ENCODE peak calls at places on chromosomes 4 and X, in five cellular contexts. One of them, this sample, is unnamed.

GRCh38 chrX:155065035-155065734 is 5.8 kb downstream of the CMC4 start:
- DNase-seq in T-cell: no peak
- DNase-seq in Calu3: no peak
- DNase-seq in iPS-NIHi11: no peak
- DNase-seq in amniotic stem cell: no peak
- DNase-seq in this sample: no peak

GRCh38 chrX:97909245-97909644 is 1025.5 kb downstream of the RPA4 start:
- DNase-seq in amniotic stem cell: no peak
- DNase-seq in iPS-NIHi11: no peak
- DNase-seq in Calu3: no peak
- DNase-seq in T-cell: no peak
- DNase-seq in this sample: no peak

GRCh38 chr4:100414016-100414790 is 103.6 kb downstream of the EMCN start:
- DNase-seq in amniotic stem cell: no peak
- DNase-seq in T-cell: no peak
- DNase-seq in Calu3: no peak
- DNase-seq in iPS-NIHi11: no peak
- DNase-seq in this sample: no peak

GRCh38 chr4:184403384-184403781 is 71.0 kb downstream of the IRF2 start:
- DNase-seq in Calu3: no peak
- DNase-seq in iPS-NIHi11: no peak
- DNase-seq in amniotic stem cell: no peak
- DNase-seq in T-cell: no peak
- DNase-seq in this sample: no peak

GRCh38 chrX:31871989-31872388 is 800.1 kb upstream of the FTHL17 start:
- DNase-seq in T-cell: no peak
- DNase-seq in iPS-NIHi11: no peak
- DNase-seq in Calu3: no peak
- DNase-seq in amniotic stem cell: no peak
- DNase-seq in this sample: no peak

GRCh38 chrX:153598541-153599191 is at the start of gene CCNQ:
- DNase-seq in T-cell: no peak
- DNase-seq in iPS-NIHi11: peak; percentile 39
- DNase-seq in Calu3: peak; percentile 30
- DNase-seq in amniotic stem cell: no peak
- DNase-seq in this sample: peak; percentile 1

GRCh38 chrX:19604375-19604774 is 89.1 kb upstream of the MAP3K15 start:
- DNase-seq in amniotic stem cell: no peak
- DNase-seq in iPS-NIHi11: no peak
- DNase-seq in T-cell: no peak
- DNase-seq in Calu3: no peak
- DNase-seq in this sample: no peak

GRCh38 chr4:140246216-140246615 is 92.2 kb upstream of the MAML3 start:
- DNase-seq in iPS-NIHi11: no peak
- DNase-seq in T-cell: no peak
- DNase-seq in Calu3: no peak
- DNase-seq in amniotic stem cell: no peak
- DNase-seq in this sample: no peak

GRCh38 chr4:100816646-100817045 is 298.8 kb upstream of the EMCN start:
- DNase-seq in amniotic stem cell: no peak
- DNase-seq in Calu3: no peak
- DNase-seq in T-cell: no peak
- DNase-seq in iPS-NIHi11: no peak
- DNase-seq in this sample: peak; percentile 2

GRCh38 chrX:44462851-44463250 is 79.8 kb downstream of the FUNDC1 start:
- DNase-seq in amniotic stem cell: no peak
- DNase-seq in iPS-NIHi11: peak; percentile 6
- DNase-seq in Calu3: peak; percentile 3
- DNase-seq in T-cell: no peak
- DNase-seq in this sample: no peak

GRCh38 chr4:154623995-154624394 is 11.5 kb upstream of the FGG start:
- DNase-seq in iPS-NIHi11: no peak
- DNase-seq in T-cell: no peak
- DNase-seq in Calu3: no peak
- DNase-seq in amniotic stem cell: no peak
- DNase-seq in this sample: no peak

GRCh38 chr4:5753766-5754528 is 42.9 kb downstream of the EVC start:
- DNase-seq in amniotic stem cell: peak; percentile 62
- DNase-seq in T-cell: no peak
- DNase-seq in Calu3: peak; percentile 18
- DNase-seq in iPS-NIHi11: peak; percentile 5
- DNase-seq in this sample: peak; percentile 28

GRCh38 chr4:143341186-143341755 is 4.6 kb downstream of the GAB1 start:
- DNase-seq in amniotic stem cell: no peak
- DNase-seq in Calu3: no peak
- DNase-seq in iPS-NIHi11: no peak
- DNase-seq in T-cell: no peak
- DNase-seq in this sample: no peak

GRCh38 chrX:16619024-16619423 is 30.9 kb upstream of the S100G start:
- DNase-seq in T-cell: no peak
- DNase-seq in iPS-NIHi11: no peak
- DNase-seq in Calu3: no peak
- DNase-seq in amniotic stem cell: no peak
- DNase-seq in this sample: no peak

GRCh38 chr4:6196871-6197270 is 3.5 kb downstream of the JAKMIP1 start:
- DNase-seq in amniotic stem cell: no peak
- DNase-seq in Calu3: no peak
- DNase-seq in iPS-NIHi11: no peak
- DNase-seq in T-cell: no peak
- DNase-seq in this sample: no peak

GRCh38 chr4:155371432-155372043 is 5.2 kb downstream of the MAP9 start:
- DNase-seq in amniotic stem cell: no peak
- DNase-seq in Calu3: no peak
- DNase-seq in T-cell: no peak
- DNase-seq in iPS-NIHi11: no peak
- DNase-seq in this sample: peak; percentile 25

GRCh38 chr4:40811886-40812857 is 62.4 kb downstream of the NSUN7 start:
- DNase-seq in amniotic stem cell: no peak
- DNase-seq in T-cell: no peak
- DNase-seq in iPS-NIHi11: no peak
- DNase-seq in Calu3: no peak
- DNase-seq in this sample: no peak

GRCh38 chr4:180814875-180815417 is 1428.3 kb upstream of the TENM3 start:
- DNase-seq in amniotic stem cell: no peak
- DNase-seq in T-cell: no peak
- DNase-seq in iPS-NIHi11: no peak
- DNase-seq in Calu3: no peak
- DNase-seq in this sample: no peak

GRCh38 chr4:159016527-159017137 is 86.2 kb upstream of the RAPGEF2 start:
- DNase-seq in iPS-NIHi11: peak; percentile 78
- DNase-seq in Calu3: no peak
- DNase-seq in amniotic stem cell: no peak
- DNase-seq in T-cell: no peak
- DNase-seq in this sample: no peak

GRCh38 chr4:74628808-74629616 is 165.3 kb downstream of the BTC start:
- DNase-seq in amniotic stem cell: no peak
- DNase-seq in iPS-NIHi11: no peak
- DNase-seq in T-cell: no peak
- DNase-seq in Calu3: no peak
- DNase-seq in this sample: peak; percentile 64